ENCODE peak calls at places on chromosomes 11 and 22, in seven cellular contexts. J is breast epithelium, F is A549, N is fibroblast of mammary gland, M is upper lobe of right lung, E is foreskin fibroblast, A is HFF-Myc. C is an unnamed sample.

GRCh38 chr11:35549787-35550186 is 24.4 kb upstream of the PAMR1 start:
- DNase-seq in J (no peak), F (peak), N (peak), M (no peak), E (peak), A (peak), C (no peak)

GRCh38 chr11:6608011-6608410 is 4.0 kb downstream of the TAF10 start:
- DNase-seq in J (no peak), F (no peak), N (no peak), M (no peak), E (peak), A (no peak), C (no peak)

GRCh38 chr11:111944139-111944538 is 7.0 kb downstream of the DIXDC1 start:
- DNase-seq in J (no peak), F (peak), N (peak), M (no peak), E (peak), A (no peak), C (no peak)

GRCh38 chr11:66438009-66438503 is 592 bp downstream of the MRPL11 start:
- DNase-seq in J (no peak), F (no peak), N (no peak), M (no peak), E (no peak), A (no peak), C (no peak)

GRCh38 chr11:16000065-16000464 is 356.3 kb downstream of the SOX6 start:
- DNase-seq in J (no peak), F (no peak), N (peak), M (no peak), E (peak), A (no peak), C (no peak)

GRCh38 chr11:107777094-107777493 is 65.2 kb upstream of the SLN start:
- DNase-seq in J (no peak), F (no peak), N (no peak), M (no peak), E (no peak), A (no peak), C (no peak)

GRCh38 chr22:49838771-49839717 is 11.4 kb upstream of the BRD1 start:
- DNase-seq in J (no peak), F (no peak), N (no peak), M (no peak), E (no peak), A (no peak), C (peak)

GRCh38 chr11:111846640-111847039 is 24.7 kb downstream of the ALG9 start:
- DNase-seq in J (no peak), F (no peak), N (peak), M (no peak), E (peak), A (no peak), C (no peak)

GRCh38 chr11:33553486-33553885 is 147.1 kb downstream of the C11orf91 start:
- DNase-seq in J (no peak), F (no peak), N (peak), M (no peak), E (no peak), A (no peak), C (no peak)

GRCh38 chr22:27540247-27540646 is 261.3 kb downstream of the MN1 start:
- DNase-seq in J (no peak), F (no peak), N (no peak), M (no peak), E (no peak), A (no peak), C (no peak)

GRCh38 chr11:4071325-4071724 is 23.3 kb upstream of the RRM1 start:
- DNase-seq in J (no peak), F (no peak), N (no peak), M (no peak), E (no peak), A (no peak), C (no peak)

GRCh38 chr11:35232961-35233360 is 94.0 kb downstream of the CD44 start:
- DNase-seq in J (no peak), F (no peak), N (no peak), M (no peak), E (peak), A (no peak), C (no peak)

GRCh38 chr22:46028069-46028991 is 51.4 kb upstream of the WNT7B start:
- DNase-seq in J (no peak), F (no peak), N (no peak), M (peak), E (no peak), A (no peak), C (no peak)

GRCh38 chr11:70811915-70812314 is 413.6 kb downstream of the CTTN start:
- DNase-seq in J (no peak), F (no peak), N (no peak), M (no peak), E (no peak), A (no peak), C (no peak)

GRCh38 chr22:22848364-22848866 is 39.2 kb upstream of the IGLL5 start:
- DNase-seq in J (peak), F (peak), N (peak), M (peak), E (peak), A (no peak), C (no peak)

GRCh38 chr11:130420478-130421198 is 7.8 kb downstream of the ADAMTS8 start:
- DNase-seq in J (no peak), F (no peak), N (peak), M (no peak), E (peak), A (no peak), C (peak)

GRCh38 chr11:36449566-36450390 is 60.3 kb downstream of the TRAF6 start:
- DNase-seq in J (no peak), F (no peak), N (no peak), M (no peak), E (no peak), A (no peak), C (no peak)

GRCh38 chr22:20065896-20066616 is 14.0 kb upstream of the DGCR8 start:
- DNase-seq in J (no peak), F (no peak), N (no peak), M (no peak), E (no peak), A (no peak), C (no peak)

GRCh38 chr11:4626207-4627105 is 10.8 kb upstream of the OR51D1 start:
- DNase-seq in J (no peak), F (peak), N (peak), M (no peak), E (peak), A (peak), C (peak)

GRCh38 chr11:14373941-14374646 is 15.1 kb upstream of the RRAS2 start:
- DNase-seq in J (no peak), F (peak), N (peak), M (no peak), E (peak), A (no peak), C (no peak)

GRCh38 chr22:49998718-49999062 is 13.9 kb downstream of the IL17REL start:
- DNase-seq in J (no peak), F (no peak), N (no peak), M (peak), E (no peak), A (no peak), C (no peak)

GRCh38 chr11:70124321-70125061 is 46.4 kb downstream of the ANO1 start:
- DNase-seq in J (no peak), F (no peak), N (no peak), M (no peak), E (no peak), A (no peak), C (no peak)

GRCh38 chr11:12765428-12765827 is 91.2 kb downstream of the TEAD1 start:
- DNase-seq in J (no peak), F (no peak), N (peak), M (no peak), E (peak), A (no peak), C (no peak)

GRCh38 chr22:48559647-48560388 is 1267.9 kb downstream of the BRD1 start:
- DNase-seq in J (no peak), F (no peak), N (no peak), M (no peak), E (no peak), A (no peak), C (no peak)

GRCh38 chr11:62535802-62536201 is 10.8 kb downstream of the AHNAK start:
- DNase-seq in J (no peak), F (no peak), N (peak), M (no peak), E (no peak), A (no peak), C (no peak)

GRCh38 chr11:69652999-69653398 is 12.0 kb downstream of the CCND1 start:
- DNase-seq in J (no peak), F (peak), N (no peak), M (peak), E (no peak), A (no peak), C (no peak)

GRCh38 chr11:127275771-127276170 is 275.2 kb upstream of the KIRREL3 start:
- DNase-seq in J (no peak), F (no peak), N (no peak), M (no peak), E (no peak), A (no peak), C (no peak)

GRCh38 chr22:24938741-24939341 is 7.7 kb downstream of the LHFPL7 start:
- DNase-seq in J (no peak), F (peak), N (peak), M (no peak), E (peak), A (no peak), C (no peak)

GRCh38 chr11:42170601-42171000 is 711.1 kb upstream of the LRRC4C start:
- DNase-seq in J (no peak), F (no peak), N (peak), M (no peak), E (peak), A (no peak), C (no peak)

GRCh38 chr11:123063396-123064267 is 1.7 kb upstream of the HSPA8 start:
- DNase-seq in J (no peak), F (peak), N (peak), M (no peak), E (peak), A (no peak), C (peak)

GRCh38 chr22:19292262-19293230 is 1.0 kb upstream of the CLTCL1 start:
- DNase-seq in J (no peak), F (no peak), N (peak), M (peak), E (peak), A (no peak), C (no peak)

GRCh38 chr11:30365793-30366517 is 43.1 kb downstream of the ARL14EP start:
- DNase-seq in J (no peak), F (no peak), N (no peak), M (no peak), E (no peak), A (no peak), C (no peak)

GRCh38 chr22:30186535-30186934 is 60.0 kb downstream of the LIF start:
- DNase-seq in J (no peak), F (peak), N (no peak), M (no peak), E (no peak), A (no peak), C (peak)

GRCh38 chr11:121111053-121111724 is 10.1 kb downstream of the TECTA start:
- DNase-seq in J (no peak), F (no peak), N (no peak), M (no peak), E (no peak), A (no peak), C (no peak)

GRCh38 chr11:16226245-16226644 is 130.1 kb downstream of the SOX6 start:
- DNase-seq in J (peak), F (peak), N (peak), M (peak), E (peak), A (peak), C (no peak)

GRCh38 chr11:85821636-85822035 is 10.7 kb upstream of the SYTL2 start:
- DNase-seq in J (no peak), F (peak), N (peak), M (no peak), E (peak), A (no peak), C (no peak)

GRCh38 chr22:20203142-20204099 is 52.6 kb upstream of the CCDC188 start:
- DNase-seq in J (no peak), F (no peak), N (peak), M (peak), E (peak), A (peak), C (peak)

GRCh38 chr22:36015155-36015805 is 13.3 kb downstream of the RBFOX2 start:
- DNase-seq in J (no peak), F (no peak), N (no peak), M (no peak), E (no peak), A (no peak), C (no peak)

GRCh38 chr22:38618682-38619081 is 37.5 kb downstream of the FAM227A start:
- DNase-seq in J (no peak), F (no peak), N (peak), M (no peak), E (peak), A (no peak), C (no peak)
- TF ChIP-seq CTCF in J (no peak), F (no peak), N (no peak), M (no peak), E (no peak), A (no peak), C (no peak)

GRCh38 chr11:109986488-109986887 is 106.7 kb upstream of the ZC3H12C start:
- DNase-seq in J (no peak), F (no peak), N (peak), M (no peak), E (no peak), A (no peak), C (no peak)
- TF ChIP-seq CTCF in J (no peak), F (no peak), N (no peak), M (no peak), E (no peak), A (no peak), C (no peak)

DNA sequence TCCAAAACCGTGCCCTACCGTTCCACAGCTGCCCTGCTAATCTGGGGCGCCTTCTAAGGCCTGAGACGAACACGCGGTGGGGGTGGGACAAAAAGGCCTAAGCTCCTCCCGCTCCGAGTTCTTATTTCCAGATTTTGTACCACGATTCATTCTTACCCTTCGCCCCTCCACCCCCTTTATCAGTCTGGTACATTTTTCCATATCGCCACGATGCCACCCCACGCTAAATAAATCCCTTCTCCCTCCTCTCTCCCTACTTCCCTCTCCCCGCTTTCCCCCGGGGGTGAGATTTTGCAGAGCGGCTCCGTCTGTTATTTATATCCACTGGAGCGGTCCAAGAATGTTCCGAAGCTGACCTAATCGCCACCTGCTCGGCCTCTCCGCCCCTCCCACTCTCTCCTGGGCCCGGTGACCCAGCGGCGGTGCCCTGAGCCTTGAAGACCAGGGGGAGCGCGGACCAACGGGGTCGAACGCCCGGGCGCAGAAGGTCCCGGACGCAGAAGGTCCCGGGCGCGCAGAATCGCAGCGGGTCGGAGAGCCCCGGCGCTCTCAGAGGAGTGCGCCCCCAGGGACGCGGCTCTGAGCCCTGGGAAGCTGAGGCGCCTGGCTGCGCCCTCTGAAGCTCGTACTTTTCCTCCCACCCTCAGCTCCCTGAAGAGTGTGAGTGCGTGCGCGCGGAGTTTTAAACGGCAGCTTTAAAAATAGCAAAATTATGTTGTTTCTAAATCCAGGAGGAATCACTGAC is 875 bp upstream of the PACSIN3 start:
- DNase-seq in J (no peak), F (peak), N (peak), M (peak), E (peak), A (no peak), C (peak)
- TF ChIP-seq CTCF in J (no peak), F (no peak), N (no peak), M (no peak), E (no peak), A (no peak), C (no peak)

GRCh38 chr11:72751293-72752087 is 718 bp downstream of the ARAP1 start:
- DNase-seq in J (no peak), F (no peak), N (no peak), M (no peak), E (no peak), A (no peak), C (no peak)

GRCh38 chr11:72750556-72751292 is 1.5 kb downstream of the ARAP1 start:
- DNase-seq in J (no peak), F (no peak), N (no peak), M (no peak), E (no peak), A (no peak), C (no peak)

GRCh38 chr11:72753341-72754148 is 1.3 kb upstream of the ARAP1 start:
- DNase-seq in J (no peak), F (no peak), N (no peak), M (no peak), E (no peak), A (no peak), C (no peak)

GRCh38 chr11:72754149-72754543 is 1.9 kb upstream of the ARAP1 start:
- DNase-seq in J (no peak), F (no peak), N (no peak), M (no peak), E (no peak), A (no peak), C (no peak)

GRCh38 chr11:72752088-72752914 is at the start of gene ARAP1:
- DNase-seq in J (peak), F (peak), N (peak), M (peak), E (peak), A (no peak), C (peak)
- TF ChIP-seq CTCF in J (no peak), F (no peak), N (no peak), M (no peak), E (no peak), A (no peak), C (no peak)

GRCh38 chr11:131511794-131512193 is 141.4 kb downstream of the NTM start:
- DNase-seq in J (no peak), F (peak), N (peak), M (no peak), E (no peak), A (no peak), C (peak)
- TF ChIP-seq CTCF in J (peak), F (no peak), N (peak), M (peak), E (peak), A (peak), C (peak)

C was measured in HL-60.